ENCODE peak calls at places on chromosomes 5 and 9, in five cellular contexts. One of them, this sample, is unnamed.

GRCh38 chr5:150146235-150146634 is 9.4 kb downstream of the PDGFRB start:
- DNase-seq in pons: no peak
- DNase-seq in activated naive CD8-positive, alpha-beta T cell treated with anti-CD3 and anti-CD28 coated beads, Interleukin-2, amount 50 U/mL, for 24 hours: no peak
- DNase-seq in activated T-cell treated with anti-CD3 and anti-CD28 coated beads, Interleukin-2, amount 50 U/mL, for 72 hours: no peak
- DNase-seq in fibroblast of lung: no peak
- DNase-seq in this sample: no peak

GRCh38 chr5:31635446-31635845 is 3.5 kb upstream of the PDZD2 start:
- DNase-seq in pons: no peak
- DNase-seq in activated naive CD8-positive, alpha-beta T cell treated with anti-CD3 and anti-CD28 coated beads, Interleukin-2, amount 50 U/mL, for 24 hours: no peak
- DNase-seq in activated T-cell treated with anti-CD3 and anti-CD28 coated beads, Interleukin-2, amount 50 U/mL, for 72 hours: no peak
- DNase-seq in fibroblast of lung: no peak
- DNase-seq in this sample: no peak

GRCh38 chr5:175695161-175696126 is 37.6 kb downstream of the HRH2 start:
- DNase-seq in pons: no peak
- DNase-seq in activated naive CD8-positive, alpha-beta T cell treated with anti-CD3 and anti-CD28 coated beads, Interleukin-2, amount 50 U/mL, for 24 hours: no peak
- DNase-seq in activated T-cell treated with anti-CD3 and anti-CD28 coated beads, Interleukin-2, amount 50 U/mL, for 72 hours: no peak
- DNase-seq in fibroblast of lung: no peak
- DNase-seq in this sample: no peak

GRCh38 chr5:75524071-75524470 is 12.4 kb downstream of the POLK start:
- DNase-seq in pons: no peak
- DNase-seq in activated naive CD8-positive, alpha-beta T cell treated with anti-CD3 and anti-CD28 coated beads, Interleukin-2, amount 50 U/mL, for 24 hours: no peak
- DNase-seq in activated T-cell treated with anti-CD3 and anti-CD28 coated beads, Interleukin-2, amount 50 U/mL, for 72 hours: no peak
- DNase-seq in fibroblast of lung: peak; percentile 10
- DNase-seq in this sample: no peak

GRCh38 chr5:31106259-31106658 is 87.2 kb upstream of the CDH6 start:
- DNase-seq in pons: no peak
- DNase-seq in activated naive CD8-positive, alpha-beta T cell treated with anti-CD3 and anti-CD28 coated beads, Interleukin-2, amount 50 U/mL, for 24 hours: no peak
- DNase-seq in activated T-cell treated with anti-CD3 and anti-CD28 coated beads, Interleukin-2, amount 50 U/mL, for 72 hours: no peak
- DNase-seq in fibroblast of lung: peak; percentile 71
- DNase-seq in this sample: no peak

GRCh38 chr5:52961238-52961637 is 27.9 kb upstream of the ITGA2 start:
- DNase-seq in pons: no peak
- DNase-seq in activated naive CD8-positive, alpha-beta T cell treated with anti-CD3 and anti-CD28 coated beads, Interleukin-2, amount 50 U/mL, for 24 hours: no peak
- DNase-seq in activated T-cell treated with anti-CD3 and anti-CD28 coated beads, Interleukin-2, amount 50 U/mL, for 72 hours: no peak
- DNase-seq in fibroblast of lung: peak; percentile 67
- DNase-seq in this sample: no peak

GRCh38 chr9:2596003-2596402 is 25.6 kb upstream of the VLDLR start:
- DNase-seq in pons: no peak
- DNase-seq in activated naive CD8-positive, alpha-beta T cell treated with anti-CD3 and anti-CD28 coated beads, Interleukin-2, amount 50 U/mL, for 24 hours: no peak
- DNase-seq in activated T-cell treated with anti-CD3 and anti-CD28 coated beads, Interleukin-2, amount 50 U/mL, for 72 hours: no peak
- DNase-seq in fibroblast of lung: no peak
- DNase-seq in this sample: no peak

GRCh38 chr9:132372177-132373095 is 17.6 kb upstream of the SETX start:
- DNase-seq in pons: peak; percentile 91
- DNase-seq in activated naive CD8-positive, alpha-beta T cell treated with anti-CD3 and anti-CD28 coated beads, Interleukin-2, amount 50 U/mL, for 24 hours: no peak
- DNase-seq in activated T-cell treated with anti-CD3 and anti-CD28 coated beads, Interleukin-2, amount 50 U/mL, for 72 hours: no peak
- DNase-seq in fibroblast of lung: no peak
- DNase-seq in this sample: no peak

GRCh38 chr5:171495122-171495700 is 75.8 kb downstream of the FGF18 start:
- DNase-seq in pons: no peak
- DNase-seq in activated naive CD8-positive, alpha-beta T cell treated with anti-CD3 and anti-CD28 coated beads, Interleukin-2, amount 50 U/mL, for 24 hours: no peak
- DNase-seq in activated T-cell treated with anti-CD3 and anti-CD28 coated beads, Interleukin-2, amount 50 U/mL, for 72 hours: no peak
- DNase-seq in fibroblast of lung: peak; percentile 42
- DNase-seq in this sample: no peak

GRCh38 chr9:137032893-137033292 is 1.0 kb upstream of the FUT7 start:
- DNase-seq in pons: no peak
- DNase-seq in activated naive CD8-positive, alpha-beta T cell treated with anti-CD3 and anti-CD28 coated beads, Interleukin-2, amount 50 U/mL, for 24 hours: no peak
- DNase-seq in activated T-cell treated with anti-CD3 and anti-CD28 coated beads, Interleukin-2, amount 50 U/mL, for 72 hours: peak; percentile 38
- DNase-seq in fibroblast of lung: no peak
- DNase-seq in this sample: no peak

GRCh38 chr9:135523521-135524129 is 2.4 kb downstream of the LCN1 start:
- DNase-seq in pons: no peak
- DNase-seq in activated naive CD8-positive, alpha-beta T cell treated with anti-CD3 and anti-CD28 coated beads, Interleukin-2, amount 50 U/mL, for 24 hours: no peak
- DNase-seq in activated T-cell treated with anti-CD3 and anti-CD28 coated beads, Interleukin-2, amount 50 U/mL, for 72 hours: no peak
- DNase-seq in fibroblast of lung: no peak
- DNase-seq in this sample: no peak

GRCh38 chr9:117258201-117258866 is 156.5 kb downstream of the ASTN2 start:
- DNase-seq in pons: no peak
- DNase-seq in activated naive CD8-positive, alpha-beta T cell treated with anti-CD3 and anti-CD28 coated beads, Interleukin-2, amount 50 U/mL, for 24 hours: no peak
- DNase-seq in activated T-cell treated with anti-CD3 and anti-CD28 coated beads, Interleukin-2, amount 50 U/mL, for 72 hours: no peak
- DNase-seq in fibroblast of lung: no peak
- DNase-seq in this sample: no peak

GRCh38 chr9:78354324-78354973 is 57.5 kb downstream of the PSAT1 start:
- DNase-seq in pons: no peak
- DNase-seq in activated naive CD8-positive, alpha-beta T cell treated with anti-CD3 and anti-CD28 coated beads, Interleukin-2, amount 50 U/mL, for 24 hours: no peak
- DNase-seq in activated T-cell treated with anti-CD3 and anti-CD28 coated beads, Interleukin-2, amount 50 U/mL, for 72 hours: no peak
- DNase-seq in fibroblast of lung: no peak
- DNase-seq in this sample: no peak

GRCh38 chr5:36614657-36615308 is 8.4 kb downstream of the SLC1A3 start:
- DNase-seq in pons: no peak
- DNase-seq in activated naive CD8-positive, alpha-beta T cell treated with anti-CD3 and anti-CD28 coated beads, Interleukin-2, amount 50 U/mL, for 24 hours: no peak
- DNase-seq in activated T-cell treated with anti-CD3 and anti-CD28 coated beads, Interleukin-2, amount 50 U/mL, for 72 hours: no peak
- DNase-seq in fibroblast of lung: peak; percentile 32
- DNase-seq in this sample: no peak

GRCh38 chr9:88691811-88692210 is 156.8 kb downstream of the NXNL2 start:
- DNase-seq in pons: no peak
- DNase-seq in activated naive CD8-positive, alpha-beta T cell treated with anti-CD3 and anti-CD28 coated beads, Interleukin-2, amount 50 U/mL, for 24 hours: no peak
- DNase-seq in activated T-cell treated with anti-CD3 and anti-CD28 coated beads, Interleukin-2, amount 50 U/mL, for 72 hours: no peak
- DNase-seq in fibroblast of lung: peak; percentile 66
- DNase-seq in this sample: no peak

This sample was measured in DND-41.